ENCODE peak calls at places on chromosomes 7 and 10, in seven cellular contexts. One of them, this sample, is unnamed.

GRCh38 chr10:97789770-97790397 is 18.1 kb upstream of the SFRP5 start:
- DNase-seq in HTR-8/SVneo: no peak
- DNase-seq in bronchial epithelial cell: no peak
- DNase-seq in HCT116: no peak
- DNase-seq in hypothalamus: no peak
- DNase-seq in spleen: no peak
- DNase-seq in HEK293T: no peak
- DNase-seq in this sample: no peak

GRCh38 chr7:110386914-110387313 is 704.0 kb upstream of the LRRN3 start:
- DNase-seq in HTR-8/SVneo: peak; percentile 0
- DNase-seq in bronchial epithelial cell: peak; percentile 95
- DNase-seq in HCT116: peak; percentile 84
- DNase-seq in hypothalamus: no peak
- DNase-seq in spleen: no peak
- DNase-seq in HEK293T: no peak
- DNase-seq in this sample: peak; percentile 94

GRCh38 chr10:107436568-107436967 is 272.1 kb upstream of the SORCS1 start:
- DNase-seq in HTR-8/SVneo: no peak
- DNase-seq in bronchial epithelial cell: no peak
- DNase-seq in HCT116: no peak
- DNase-seq in hypothalamus: no peak
- DNase-seq in spleen: no peak
- DNase-seq in HEK293T: no peak
- DNase-seq in this sample: no peak

GRCh38 chr7:44615149-44615611 is 8.8 kb downstream of the OGDH start:
- DNase-seq in HTR-8/SVneo: no peak
- DNase-seq in bronchial epithelial cell: peak; percentile 34
- DNase-seq in HCT116: no peak
- DNase-seq in hypothalamus: no peak
- DNase-seq in spleen: peak; percentile 84
- DNase-seq in HEK293T: no peak
- DNase-seq in this sample: no peak

GRCh38 chr10:1193561-1193960 is 137.4 kb downstream of the WDR37 start:
- DNase-seq in HTR-8/SVneo: no peak
- DNase-seq in bronchial epithelial cell: no peak
- DNase-seq in HCT116: no peak
- DNase-seq in hypothalamus: no peak
- DNase-seq in spleen: no peak
- DNase-seq in HEK293T: no peak
- DNase-seq in this sample: no peak

GRCh38 chr7:138460176-138460648 is at the start of gene TRIM24:
- DNase-seq in HTR-8/SVneo: peak; percentile 88
- DNase-seq in bronchial epithelial cell: no peak
- DNase-seq in HCT116: no peak
- DNase-seq in hypothalamus: peak; percentile 100
- DNase-seq in spleen: peak; percentile 99
- DNase-seq in HEK293T: no peak
- DNase-seq in this sample: peak; percentile 93

GRCh38 chr10:11823122-11823988 is at the start of gene PROSER2:
- DNase-seq in HTR-8/SVneo: peak; percentile 64
- DNase-seq in bronchial epithelial cell: no peak
- DNase-seq in HCT116: peak; percentile 27
- DNase-seq in hypothalamus: no peak
- DNase-seq in spleen: peak; percentile 79
- DNase-seq in HEK293T: peak; percentile 75
- DNase-seq in this sample: peak; percentile 40

GRCh38 chr7:24705481-24705954 is 51.7 kb downstream of the GSDME start:
- DNase-seq in HTR-8/SVneo: no peak
- DNase-seq in bronchial epithelial cell: no peak
- DNase-seq in HCT116: no peak
- DNase-seq in hypothalamus: no peak
- DNase-seq in spleen: peak; percentile 61
- DNase-seq in HEK293T: no peak
- DNase-seq in this sample: no peak

GRCh38 chr10:120456626-120457430 is at the start of gene PLPP4:
- DNase-seq in HTR-8/SVneo: no peak
- DNase-seq in bronchial epithelial cell: no peak
- DNase-seq in HCT116: no peak
- DNase-seq in hypothalamus: peak; percentile 28
- DNase-seq in spleen: no peak
- DNase-seq in HEK293T: peak; percentile 81
- DNase-seq in this sample: peak; percentile 48

GRCh38 chr7:98254951-98255610 is 3.0 kb upstream of the TECPR1 start:
- DNase-seq in HTR-8/SVneo: no peak
- DNase-seq in bronchial epithelial cell: no peak
- DNase-seq in HCT116: no peak
- DNase-seq in hypothalamus: no peak
- DNase-seq in spleen: no peak
- DNase-seq in HEK293T: no peak
- DNase-seq in this sample: no peak

GRCh38 chr7:29806131-29806792 is at the start of gene WIPF3:
- DNase-seq in HTR-8/SVneo: no peak
- DNase-seq in bronchial epithelial cell: no peak
- DNase-seq in HCT116: peak; percentile 7
- DNase-seq in hypothalamus: no peak
- DNase-seq in spleen: no peak
- DNase-seq in HEK293T: peak; percentile 65
- DNase-seq in this sample: no peak

GRCh38 chr10:47282657-47283018 is 17.4 kb upstream of the GDF10 start:
- DNase-seq in HTR-8/SVneo: no peak
- DNase-seq in bronchial epithelial cell: no peak
- DNase-seq in HCT116: no peak
- DNase-seq in hypothalamus: no peak
- DNase-seq in spleen: no peak
- DNase-seq in HEK293T: no peak
- DNase-seq in this sample: no peak

This sample was measured in RCC 7860.